ENCODE peak calls at places on chromosomes 7 and 10, in ten cellular contexts. C is MM.1S; V is occipital lobe; J is activated CD8-positive, alpha-beta memory T cell treated with anti-CD3 and anti-CD28 coated beads, Interleukin-2, amount 50 U/mL, for 48 hours; D is activated CD4-positive, alpha-beta T cell treated with anti-CD3 and anti-CD28 coated beads, Interleukin-2, amount 50 U/mL, for 48 hours; S is NCI-H524 treated with DMSO at 0.1 percent for 48 hours; M is GM13976; T is brain microvascular endothelial cell; A is T-helper 9 cell; Z is stimulated activated CD4-positive, alpha-beta T cell treated with anti-CD3 and anti-CD28 coated beads, Interleukin-4, amount 100 ng/mL, for 48 hours. L is an unnamed sample.

GRCh38 chr7:139041378-139042053 is 5.7 kb upstream of the ZC3HAV1L start:
- DNase-seq in C (no peak), V (no peak), J (no peak), D (no peak), S (no peak), M (no peak), T (no peak), A (no peak), Z (no peak), L (no peak)

GRCh38 chr10:50275650-50276235 is 24.4 kb upstream of the ASAH2 start:
- DNase-seq in C (peak), V (no peak), J (peak), D (peak), S (no peak), M (peak), T (peak), A (peak), Z (peak), L (no peak)

GRCh38 chr7:36092221-36092771 is 60.8 kb upstream of the EEPD1 start:
- DNase-seq in C (no peak), V (no peak), J (no peak), D (no peak), S (no peak), M (no peak), T (no peak), A (no peak), Z (no peak), L (no peak)

GRCh38 chr10:110081914-110082313 is 74.1 kb downstream of the ADD3 start:
- DNase-seq in C (no peak), V (no peak), J (no peak), D (no peak), S (no peak), M (no peak), T (peak), A (no peak), Z (no peak), L (no peak)

GRCh38 chr7:47454961-47455871 is 126.7 kb downstream of the TNS3 start:
- DNase-seq in C (no peak), V (no peak), J (no peak), D (no peak), S (no peak), M (no peak), T (no peak), A (no peak), Z (no peak), L (no peak)

GRCh38 chr7:81201188-81201587 is 282.3 kb upstream of the SEMA3C start:
- DNase-seq in C (no peak), V (no peak), J (no peak), D (no peak), S (no peak), M (no peak), T (no peak), A (no peak), Z (no peak), L (no peak)

GRCh38 chr7:112163021-112163310 is 43.2 kb downstream of the DOCK4 start:
- DNase-seq in C (no peak), V (no peak), J (no peak), D (no peak), S (no peak), M (no peak), T (no peak), A (no peak), Z (no peak), L (no peak)

GRCh38 chr10:62623223-62623622 is 181.3 kb upstream of the ADO start:
- DNase-seq in C (no peak), V (no peak), J (no peak), D (no peak), S (no peak), M (no peak), T (no peak), A (no peak), Z (no peak), L (no peak)

GRCh38 chr7:32088336-32088975 is 18.2 kb upstream of the PDE1C start:
- DNase-seq in C (no peak), V (no peak), J (no peak), D (no peak), S (no peak), M (no peak), T (no peak), A (no peak), Z (no peak), L (no peak)

GRCh38 chr10:109115179-109115578 is 808.1 kb downstream of the XPNPEP1 start:
- DNase-seq in C (no peak), V (no peak), J (no peak), D (no peak), S (no peak), M (no peak), T (no peak), A (no peak), Z (no peak), L (no peak)

GRCh38 chr7:149031353-149031910 is 3.1 kb upstream of the PDIA4 start:
- DNase-seq in C (no peak), V (no peak), J (no peak), D (no peak), S (no peak), M (no peak), T (no peak), A (no peak), Z (no peak), L (no peak)

GRCh38 chr10:42113158-42113450 is 525.3 kb downstream of the ZNF33B start:
- DNase-seq in C (no peak), V (no peak), J (no peak), D (no peak), S (no peak), M (no peak), T (no peak), A (no peak), Z (no peak), L (no peak)

GRCh38 chr7:76254781-76255180 is 47.7 kb upstream of the HSPB1 start:
- DNase-seq in C (no peak), V (no peak), J (no peak), D (no peak), S (no peak), M (no peak), T (no peak), A (no peak), Z (no peak), L (no peak)

GRCh38 chr10:43576062-43576461 is 1.6 kb upstream of the ZNF239 start:
- DNase-seq in C (no peak), V (no peak), J (no peak), D (no peak), S (no peak), M (no peak), T (no peak), A (no peak), Z (no peak), L (no peak)

GRCh38 chr10:131081786-131082185 is 229.7 kb downstream of the TCERG1L start:
- DNase-seq in C (no peak), V (no peak), J (no peak), D (no peak), S (no peak), M (no peak), T (no peak), A (no peak), Z (no peak), L (no peak)

GRCh38 chr10:28020080-28020860 is 21.4 kb upstream of the ODAD2 start:
- DNase-seq in C (no peak), V (no peak), J (no peak), D (no peak), S (no peak), M (no peak), T (no peak), A (no peak), Z (no peak), L (no peak)

GRCh38 chr7:106681815-106682495 is 21.0 kb upstream of the CCDC71L start:
- DNase-seq in C (no peak), V (no peak), J (no peak), D (no peak), S (no peak), M (no peak), T (peak), A (no peak), Z (no peak), L (no peak)

GRCh38 chr7:12647364-12648219 is 39.8 kb upstream of the ARL4A start:
- DNase-seq in C (no peak), V (no peak), J (no peak), D (no peak), S (no peak), M (no peak), T (peak), A (no peak), Z (no peak), L (no peak)

GRCh38 chr7:50660040-50660829 is 95.0 kb upstream of the DDC start:
- DNase-seq in C (no peak), V (no peak), J (peak), D (peak), S (no peak), M (no peak), T (no peak), A (peak), Z (peak), L (no peak)

GRCh38 chr10:97408496-97408992 is 7.4 kb upstream of the RRP12 start:
- DNase-seq in C (no peak), V (no peak), J (no peak), D (no peak), S (no peak), M (no peak), T (no peak), A (no peak), Z (no peak), L (no peak)

GRCh38 chr10:88989824-88990527 is 622 bp upstream of the FAS start:
- DNase-seq in C (no peak), V (no peak), J (no peak), D (no peak), S (no peak), M (no peak), T (peak), A (no peak), Z (no peak), L (no peak)

GRCh38 chr7:157059534-157059933 is 49.1 kb upstream of the MNX1 start:
- DNase-seq in C (no peak), V (no peak), J (no peak), D (no peak), S (no peak), M (peak), T (no peak), A (no peak), Z (no peak), L (no peak)

GRCh38 chr7:21365866-21366624 is 61.8 kb upstream of the SP4 start:
- DNase-seq in C (no peak), V (no peak), J (no peak), D (no peak), S (no peak), M (no peak), T (peak), A (no peak), Z (no peak), L (no peak)

GRCh38 chr10:75263806-75264205 is 28.0 kb upstream of the COMTD1 start:
- DNase-seq in C (no peak), V (no peak), J (no peak), D (no peak), S (no peak), M (no peak), T (no peak), A (no peak), Z (no peak), L (no peak)

GRCh38 chr10:12675171-12675570 is 325.8 kb downstream of the CAMK1D start:
- DNase-seq in C (no peak), V (no peak), J (no peak), D (no peak), S (no peak), M (no peak), T (no peak), A (no peak), Z (no peak), L (no peak)

GRCh38 chr7:103934508-103934907 is 55.0 kb downstream of the RELN start:
- DNase-seq in C (no peak), V (no peak), J (no peak), D (no peak), S (no peak), M (no peak), T (no peak), A (no peak), Z (no peak), L (no peak)

GRCh38 chr7:98399462-98399861 is 1.4 kb downstream of the BAIAP2L1 start:
- DNase-seq in C (no peak), V (no peak), J (no peak), D (no peak), S (no peak), M (no peak), T (no peak), A (no peak), Z (no peak), L (no peak)

GRCh38 chr10:132418520-132419416 is 21.8 kb downstream of the PWWP2B start:
- DNase-seq in C (no peak), V (no peak), J (no peak), D (no peak), S (no peak), M (no peak), T (no peak), A (no peak), Z (no peak), L (no peak)

GRCh38 chr7:25409897-25410635 is 181.8 kb upstream of the NPVF start:
- DNase-seq in C (no peak), V (no peak), J (no peak), D (no peak), S (no peak), M (no peak), T (no peak), A (no peak), Z (no peak), L (no peak)

GRCh38 chr7:150340024-150340749 is 1.2 kb downstream of the RARRES2 start:
- DNase-seq in C (no peak), V (no peak), J (no peak), D (no peak), S (no peak), M (peak), T (no peak), A (no peak), Z (no peak), L (no peak)

GRCh38 chr10:79282388-79282787 is 64.9 kb upstream of the PPIF start:
- DNase-seq in C (no peak), V (no peak), J (no peak), D (no peak), S (no peak), M (no peak), T (no peak), A (no peak), Z (no peak), L (no peak)

GRCh38 chr7:72785166-72785955 is 42.6 kb downstream of the TYW1B start:
- DNase-seq in C (no peak), V (no peak), J (no peak), D (no peak), S (no peak), M (no peak), T (peak), A (no peak), Z (no peak), L (no peak)

GRCh38 chr10:100779329-100779728 is 33.9 kb downstream of the PAX2 start:
- DNase-seq in C (no peak), V (no peak), J (no peak), D (no peak), S (no peak), M (no peak), T (no peak), A (no peak), Z (no peak), L (no peak)

GRCh38 chr7:85176197-85176596 is 10.7 kb downstream of the SEMA3D start:
- DNase-seq in C (no peak), V (no peak), J (no peak), D (no peak), S (no peak), M (no peak), T (peak), A (no peak), Z (no peak), L (no peak)

GRCh38 chr10:89516149-89516832 is 19.1 kb downstream of the SLC16A12 start:
- DNase-seq in C (no peak), V (no peak), J (no peak), D (no peak), S (no peak), M (no peak), T (peak), A (no peak), Z (no peak), L (no peak)

GRCh38 chr7:100428967-100429636 is 529 bp upstream of the MEPCE start:
- DNase-seq in C (peak), V (peak), J (peak), D (peak), S (peak), M (peak), T (peak), A (peak), Z (peak), L (peak)

GRCh38 chr10:35058134-35058533 is 32.0 kb downstream of the CUL2 start:
- DNase-seq in C (no peak), V (no peak), J (no peak), D (no peak), S (no peak), M (peak), T (peak), A (no peak), Z (no peak), L (no peak)

L was measured in type B pancreatic cell.